ENCODE peak calls at places on chromosomes 11 and 22, in four cellular contexts. Z is HepG2, Y is GM12892, M is K562. T is an unnamed sample.

GRCh38 chr11:3380706-3381570 is 2.0 kb upstream of the ZNF195 start:
- DNase-seq in Z (no peak), Y (no peak), M (no peak), T (no peak)

GRCh38 chr11:86519064-86519911 is 144.6 kb downstream of the CCDC81 start:
- DNase-seq in Z (no peak), Y (no peak), M (no peak), T (no peak)

GRCh38 chr22:21989049-21989448 is 6.5 kb upstream of the TOP3B start:
- DNase-seq in Z (no peak), Y (no peak), M (peak; percentile 50), T (no peak)

GRCh38 chr22:41813726-41814410 is 13.4 kb downstream of the CCDC134 start:
- DNase-seq in Z (no peak), Y (no peak), M (no peak), T (no peak)

GRCh38 chr11:68916439-68916838 is 12.7 kb downstream of the IGHMBP2 start:
- DNase-seq in Z (no peak), Y (no peak), M (no peak), T (no peak)

GRCh38 chr22:48683640-48684039 is 1144.0 kb downstream of the BRD1 start:
- DNase-seq in Z (no peak), Y (no peak), M (no peak), T (no peak)

GRCh38 chr11:68138256-68138655 is 17.1 kb upstream of the CHKA start:
- DNase-seq in Z (no peak), Y (no peak), M (no peak), T (no peak)

GRCh38 chr11:10906521-10906920 is 48.7 kb upstream of the ZBED5 start:
- DNase-seq in Z (no peak), Y (no peak), M (no peak), T (no peak)

GRCh38 chr11:45254070-45254469 is 32.1 kb downstream of the SYT13 start:
- DNase-seq in Z (no peak), Y (no peak), M (no peak), T (no peak)

GRCh38 chr11:8749202-8749601 is 66.6 kb downstream of the RPL27A start:
- DNase-seq in Z (no peak), Y (no peak), M (no peak), T (no peak)

GRCh38 chr11:117378966-117379865 is 51.6 kb downstream of the CEP164 start:
- DNase-seq in Z (no peak), Y (no peak), M (no peak), T (no peak)

GRCh38 chr11:15291885-15292284 is 177.2 kb downstream of the INSC start:
- DNase-seq in Z (no peak), Y (no peak), M (no peak), T (no peak)

GRCh38 chr11:65640483-65641207 is 2.7 kb downstream of the SIPA1 start:
- DNase-seq in Z (no peak), Y (no peak), M (no peak), T (no peak)

GRCh38 chr11:45815747-45816146 is 10.8 kb downstream of the SLC35C1 start:
- DNase-seq in Z (no peak), Y (no peak), M (peak; percentile 56), T (no peak)

GRCh38 chr11:112292785-112293407 is 32.2 kb upstream of the PLET1 start:
- DNase-seq in Z (no peak), Y (no peak), M (no peak), T (no peak)

GRCh38 chr22:35126993-35127392 is 61.0 kb downstream of the ISX start:
- DNase-seq in Z (no peak), Y (no peak), M (no peak), T (no peak)

GRCh38 chr11:123378096-123378495 is 52.0 kb upstream of the GRAMD1B start:
- DNase-seq in Z (no peak), Y (no peak), M (no peak), T (no peak)

GRCh38 chr11:77672276-77672675 is 34.7 kb upstream of the CLNS1A start:
- DNase-seq in Z (no peak), Y (no peak), M (no peak), T (no peak)

GRCh38 chr11:130371004-130371590 is 56.4 kb upstream of the ZBTB44 start:
- DNase-seq in Z (no peak), Y (no peak), M (no peak), T (peak; percentile 17)

GRCh38 chr11:129610545-129610944 is 205.1 kb upstream of the TMEM45B start:
- DNase-seq in Z (no peak), Y (no peak), M (no peak), T (no peak)

GRCh38 chr22:41535244-41535643 is 9.0 kb downstream of the POLR3H start:
- DNase-seq in Z (peak; percentile 46), Y (no peak), M (no peak), T (no peak)

GRCh38 chr11:38553033-38553432 is 1955.0 kb upstream of the RAG2 start:
- DNase-seq in Z (no peak), Y (no peak), M (no peak), T (no peak)

GRCh38 chr11:15258433-15259350 is 144.0 kb downstream of the INSC start:
- DNase-seq in Z (peak; percentile 62), Y (no peak), M (no peak), T (no peak)

GRCh38 chr11:19110290-19110689 is 6.7 kb upstream of the ZDHHC13 start:
- DNase-seq in Z (no peak), Y (no peak), M (no peak), T (no peak)

GRCh38 chr11:57513911-57514537 is 1.5 kb downstream of the SLC43A1 start:
- DNase-seq in Z (no peak), Y (peak; percentile 46), M (peak; percentile 49), T (no peak)

GRCh38 chr11:57386178-57386945 is 4.1 kb downstream of the PRG2 start:
- DNase-seq in Z (no peak), Y (no peak), M (no peak), T (no peak)

GRCh38 chr11:68524681-68525080 is 64.1 kb downstream of the PPP6R3 start:
- DNase-seq in Z (no peak), Y (no peak), M (no peak), T (no peak)

GRCh38 chr22:38700271-38700788 is 413 bp downstream of the JOSD1 start:
- DNase-seq in Z (peak; percentile 35), Y (no peak), M (no peak), T (no peak)

GRCh38 chr11:13160745-13161144 is 116.8 kb upstream of the BMAL1 start:
- DNase-seq in Z (no peak), Y (no peak), M (no peak), T (no peak)

GRCh38 chr22:47564651-47565050 is 802.2 kb downstream of the TBC1D22A start:
- DNase-seq in Z (no peak), Y (no peak), M (peak; percentile 10), T (no peak)

GRCh38 chr22:46066691-46067090 is 83.6 kb upstream of the PPARA start:
- DNase-seq in Z (no peak), Y (no peak), M (no peak), T (no peak)

GRCh38 chr22:46067159-46068111 is 82.9 kb upstream of the PPARA start:
- DNase-seq in Z (no peak), Y (no peak), M (no peak), T (no peak)

GRCh38 chr22:46069518-46070214 is 80.7 kb upstream of the PPARA start:
- DNase-seq in Z (no peak), Y (no peak), M (no peak), T (no peak)

GRCh38 chr22:46068908-46069481 is 81.3 kb upstream of the PPARA start:
- DNase-seq in Z (no peak), Y (no peak), M (no peak), T (no peak)

DNA sequence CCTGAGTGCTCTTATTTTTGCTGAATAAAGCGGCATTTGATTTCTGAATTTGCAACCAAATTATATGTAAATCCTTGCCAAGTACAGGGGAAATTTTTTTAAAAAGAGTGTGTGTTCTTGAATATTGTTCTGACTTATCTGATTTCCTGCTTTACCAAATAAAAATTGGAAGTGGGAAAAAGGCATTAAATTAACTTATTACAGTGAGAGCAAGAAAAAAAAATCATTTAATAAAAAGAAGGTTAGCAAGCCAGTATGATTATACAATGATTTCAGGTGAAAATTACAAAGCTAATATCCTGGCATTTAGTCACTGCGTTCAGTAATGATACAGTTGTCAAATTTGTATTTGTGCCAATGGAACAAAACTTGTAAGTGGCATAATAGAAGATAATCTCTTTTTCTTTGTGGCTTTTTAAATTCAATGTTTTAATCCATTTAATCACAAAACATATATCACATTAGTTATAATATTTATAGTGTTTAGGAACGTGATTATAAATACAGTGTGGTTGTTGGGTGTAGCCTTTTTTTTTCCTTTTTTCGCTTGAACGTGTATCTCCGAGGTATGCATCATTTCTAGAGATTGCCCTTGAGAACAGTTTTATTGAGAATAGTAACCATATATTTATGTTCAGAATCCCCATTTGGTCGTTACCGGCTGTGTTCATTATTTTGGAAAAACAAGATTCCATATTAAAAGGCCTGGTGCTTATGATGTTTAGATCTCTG is 82.0 kb upstream of the PPARA start:
- DNase-seq in Z (no peak), Y (no peak), M (no peak), T (no peak)
- TF ChIP-seq POLR2AphosphoS5 in Z (no peak), Y (no peak), M (no peak), T (no peak)

GRCh38 chr22:25492950-25493790 is 71.3 kb upstream of the GRK3 start:
- DNase-seq in Z (no peak), Y (no peak), M (no peak), T (no peak)
- TF ChIP-seq TAF1 in Z (no peak), Y (no peak), M (no peak), T (no peak)

GRCh38 chr22:50544078-50544745 is 1.5 kb upstream of the KLHDC7B start:
- DNase-seq in Z (no peak), Y (peak; percentile 78), M (no peak), T (peak; percentile 80)

GRCh38 chr22:50545522-50546325 is at the start of gene KLHDC7B:
- DNase-seq in Z (no peak), Y (no peak), M (no peak), T (no peak)

GRCh38 chr22:50540352-50540751 is 5.3 kb upstream of the KLHDC7B start:
- DNase-seq in Z (no peak), Y (no peak), M (no peak), T (no peak)

GRCh38 chr22:50544746-50545253 is 899 bp upstream of the KLHDC7B start:
- DNase-seq in Z (no peak), Y (no peak), M (no peak), T (no peak)

DNA sequence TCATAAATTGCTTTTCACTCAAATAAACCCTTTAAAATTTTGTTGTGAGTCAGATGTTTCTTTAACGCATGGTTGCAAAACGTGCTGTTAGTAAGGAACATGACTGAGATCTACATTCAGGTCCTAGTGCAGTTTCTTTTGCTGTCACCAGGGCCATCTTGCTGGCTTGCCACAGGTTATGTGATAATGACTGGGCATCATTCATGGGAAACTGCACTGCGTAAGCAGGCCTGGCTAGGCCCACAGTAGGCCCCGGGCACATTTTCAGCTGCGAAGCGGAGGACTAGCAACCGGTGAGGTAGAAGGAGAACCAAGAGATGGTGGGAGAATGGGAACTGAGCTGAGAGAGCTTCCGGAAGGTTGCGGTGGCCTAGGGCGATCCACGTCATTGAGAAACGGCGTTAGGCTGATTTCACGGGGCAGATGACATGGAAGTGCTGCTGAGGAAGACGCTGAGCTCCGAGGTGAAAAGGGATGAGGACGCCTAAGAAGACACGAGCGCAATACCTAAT is 3.2 kb upstream of the KLHDC7B start:
- DNase-seq in Z (no peak), Y (peak; percentile 63), M (no peak), T (no peak)
- TF ChIP-seq POLR2AphosphoS5 in Z (no peak), Y (peak; percentile 80), M (no peak), T (peak; percentile 51)

GRCh38 chr11:72190581-72191205 is 1.2 kb upstream of the FOLR1 start:
- DNase-seq in Z (no peak), Y (no peak), M (no peak), T (no peak)

GRCh38 chr11:72195518-72195917 is 3.6 kb downstream of the FOLR1 start:
- DNase-seq in Z (no peak), Y (no peak), M (no peak), T (no peak)

GRCh38 chr11:72191961-72192381 is at the start of gene FOLR1:
- DNase-seq in Z (no peak), Y (no peak), M (peak; percentile 81), T (no peak)

GRCh38 chr11:72189448-72190250 is 2.3 kb upstream of the FOLR1 start:
- DNase-seq in Z (no peak), Y (no peak), M (no peak), T (no peak)
- TF ChIP-seq TAF1 in Z (no peak), Y (no peak), M (no peak), T (no peak)

T was measured in GM12891.